ENCODE peak calls at places on chromosomes 1 and 21, in four cellular contexts. X, Z, H and E are unnamed samples.

GRCh38 chr21:34844924-34845238 is 176.1 kb downstream of the CLIC6 start:
- DNase-seq in H (no peak), Z (no peak), X (no peak), E (no peak)

GRCh38 chr1:30778156-30778978 is 20.8 kb upstream of the LAPTM5 start:
- DNase-seq in H (peak; percentile 49), Z (peak; percentile 100), X (peak; percentile 98), E (peak; percentile 45)

GRCh38 chr1:195520757-195521156 is 1087.5 kb downstream of the KCNT2 start:
- DNase-seq in Z (no peak), H (no peak), X (no peak), E (no peak)

GRCh38 chr1:86504895-86505625 is 36.3 kb downstream of the CLCA1 start:
- DNase-seq in Z (no peak), X (no peak), H (no peak), E (peak; percentile 50)

GRCh38 chr1:69409731-69410456 is 157.8 kb upstream of the LRRC7 start:
- DNase-seq in X (no peak), Z (no peak), H (no peak), E (no peak)

GRCh38 chr1:160277330-160277729 is 7.6 kb downstream of the PEX19 start:
- DNase-seq in X (no peak), Z (no peak), H (no peak), E (no peak)

GRCh38 chr1:184910596-184910995 is 63.7 kb downstream of the NIBAN1 start:
- DNase-seq in X (no peak), Z (no peak), H (no peak), E (peak; percentile 70)

GRCh38 chr1:243549108-243549507 is 293.3 kb downstream of the SDCCAG8 start:
- DNase-seq in H (no peak), X (peak; percentile 77), Z (no peak), E (no peak)

GRCh38 chr1:19452221-19452663 is 33.1 kb downstream of the CAPZB start:
- DNase-seq in Z (no peak), H (no peak), X (no peak), E (peak; percentile 73)

DNA sequence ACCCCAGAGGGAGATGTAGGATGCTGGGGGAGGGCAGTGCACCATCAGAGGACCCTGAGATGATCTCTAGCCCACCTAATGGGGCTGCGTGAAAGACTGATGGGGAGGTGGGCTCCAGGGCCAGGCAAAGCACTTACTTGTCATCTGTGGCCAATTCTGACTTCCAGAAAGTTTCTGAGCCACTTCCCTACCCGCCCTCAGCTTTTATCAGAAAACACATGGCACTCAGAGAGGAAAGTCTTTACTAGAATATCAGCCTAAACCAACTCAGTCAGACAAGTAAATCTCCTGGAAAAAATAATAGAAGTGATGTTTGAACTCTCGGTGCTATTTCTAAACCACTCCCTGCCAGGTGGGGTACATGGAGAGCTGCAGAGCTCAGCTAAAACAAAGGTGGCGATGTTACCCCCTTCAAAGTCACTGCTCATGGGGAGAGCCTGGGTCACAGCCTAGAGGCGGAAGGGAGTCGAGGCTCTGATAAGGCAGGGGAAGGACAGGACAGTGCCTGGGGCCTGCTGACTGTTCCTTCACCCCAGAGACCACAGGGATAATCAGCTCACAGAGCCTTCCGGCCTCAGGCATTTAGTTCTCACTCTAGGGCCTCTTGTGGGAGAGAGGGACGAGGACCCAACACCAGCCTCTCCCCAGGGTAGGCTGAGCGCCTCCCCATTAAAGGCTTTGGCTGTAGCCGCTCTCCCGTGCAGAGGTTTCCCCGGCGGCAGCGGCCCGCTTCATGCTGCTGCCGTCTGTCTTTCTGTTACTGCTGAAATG is 14.2 kb downstream of the SMIM12 start:
- DNase-seq in X (no peak), H (no peak), Z (peak; percentile 92), E (no peak)
- TF ChIP-seq CTCF in X (no peak), H (no peak), Z (peak; percentile 52), E (no peak)

GRCh38 chr1:2107586-2108212 is 57.5 kb downstream of the PRKCZ start:
- DNase-seq in X (no peak), Z (no peak), H (no peak), E (no peak)

GRCh38 chr1:2104621-2105427 is 54.6 kb downstream of the PRKCZ start:
- DNase-seq in H (no peak), X (no peak), Z (no peak), E (no peak)

GRCh38 chr1:2105781-2106524 is 55.7 kb downstream of the PRKCZ start:
- DNase-seq in Z (no peak), X (no peak), H (no peak), E (no peak)

GRCh38 chr1:2108213-2108876 is 58.1 kb downstream of the PRKCZ start:
- DNase-seq in H (no peak), X (peak; percentile 58), Z (peak; percentile 80), E (no peak)

DNA sequence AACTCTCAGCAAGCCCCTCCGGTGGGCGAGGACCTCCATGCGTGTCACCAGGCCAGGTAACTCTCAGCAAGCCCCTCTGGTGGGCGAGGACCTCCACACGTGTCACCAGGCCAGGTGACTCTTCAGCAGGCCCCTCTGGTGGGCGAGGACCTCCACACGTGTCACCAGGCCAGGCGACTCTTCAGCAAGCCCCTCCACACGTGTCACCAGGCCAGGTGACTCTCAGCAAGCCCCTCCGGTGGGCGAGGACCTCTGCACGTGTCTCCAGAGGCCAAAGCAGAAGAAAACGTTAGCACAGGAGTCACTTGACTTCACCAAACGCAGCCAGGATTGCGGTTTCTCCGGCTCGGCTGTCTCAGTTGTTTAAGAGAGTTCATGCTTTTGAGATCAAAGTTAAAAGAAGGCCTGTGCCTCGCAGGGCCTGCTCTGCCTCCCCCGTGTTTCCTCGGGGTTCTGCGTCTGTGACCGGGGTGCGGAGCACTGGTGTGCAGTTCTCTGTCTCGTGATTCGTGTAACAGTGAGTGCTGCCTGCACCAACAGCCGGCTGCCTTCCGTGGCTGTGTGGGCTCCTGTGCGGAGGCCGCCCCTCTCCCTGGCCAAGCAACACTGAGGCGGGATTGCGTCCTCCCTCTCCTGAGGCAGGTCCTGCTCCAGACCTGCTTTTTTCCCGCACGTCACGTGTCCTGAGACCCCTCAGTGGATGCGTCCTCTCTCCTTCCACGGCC is 56.6 kb downstream of the PRKCZ start:
- DNase-seq in H (no peak), Z (no peak), X (no peak), E (no peak)
- H3K4me3 ChIP-seq in H (no peak overlapping the region), Z (no peak overlapping the region), X (no peak overlapping the region), E (no peak overlapping the region)

DNA sequence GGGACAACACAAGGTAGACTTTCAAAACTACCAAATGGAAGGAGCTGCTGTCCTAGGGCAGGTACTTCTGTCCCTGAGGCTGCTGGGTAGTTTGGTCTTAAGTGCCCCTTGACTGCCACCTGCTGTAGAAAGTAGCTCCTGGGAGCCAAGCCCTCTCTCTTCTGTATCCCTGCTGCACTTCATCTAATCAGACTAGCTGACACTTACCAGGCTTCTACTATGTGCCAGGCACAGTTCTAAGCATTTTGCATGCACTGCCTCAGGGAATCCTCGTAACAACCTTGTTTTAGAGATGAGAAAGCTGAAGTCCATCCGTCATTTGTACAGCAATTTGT is 15.9 kb upstream of the SRSF4 start:
- DNase-seq in Z (peak; percentile 71), H (no peak), X (peak; percentile 47), E (no peak)
- TF ChIP-seq CTCF in Z (peak; percentile 79), H (peak; percentile 67), X (peak; percentile 70), E (peak; percentile 61)

GRCh38 chr1:205601209-205601608 is 30.6 kb downstream of the ELK4 start:
- DNase-seq in X (no peak), H (no peak), Z (no peak), E (no peak)

GRCh38 chr1:205600085-205600484 is 31.7 kb downstream of the ELK4 start:
- DNase-seq in Z (no peak), H (peak; percentile 62), X (peak; percentile 71), E (no peak)

GRCh38 chr1:205599667-205600042 is 32.2 kb downstream of the ELK4 start:
- DNase-seq in Z (no peak), H (no peak), X (no peak), E (no peak)

GRCh38 chr1:205597691-205598314 is 34.0 kb downstream of the ELK4 start:
- DNase-seq in X (no peak), Z (no peak), H (peak; percentile 40), E (no peak)

GRCh38 chr1:205598841-205599666 is 32.8 kb downstream of the ELK4 start:
- DNase-seq in X (peak; percentile 85), H (peak; percentile 98), Z (no peak), E (peak; percentile 18)
- H3K4me3 ChIP-seq in X (no peak overlapping the region), H (peak overlapping the region; percentile 5), Z (no peak overlapping the region), E (no peak overlapping the region)